ENCODE peak calls at places on chromosomes 11 and 22, in six cellular contexts. P is K562, R is H1, F is GM12891, N is HepG2, W is GM12878. V is an unnamed sample.

GRCh38 chr22:44357296-44357961 is 44.7 kb upstream of the SHISAL1 start:
- DNase-seq in P (no peak), W (no peak), N (no peak), F (no peak), R (no peak), V (no peak)

GRCh38 chr11:6926208-6927029 is at the start of gene ZNF215:
- DNase-seq in F (peak; percentile 39), N (no peak), P (peak; percentile 92), R (peak; percentile 71), W (no peak), V (peak; percentile 34)

GRCh38 chr22:38026130-38027111 is 30.8 kb upstream of the PICK1 start:
- DNase-seq in R (no peak), P (no peak), N (no peak), F (no peak), W (no peak), V (no peak)

GRCh38 chr11:93279911-93280347 is 50.6 kb upstream of the DEUP1 start:
- DNase-seq in P (no peak), F (no peak), R (no peak), W (peak; percentile 31), N (no peak), V (no peak)

GRCh38 chr22:39290724-39291161 is 28.7 kb downstream of the RPL3 start:
- DNase-seq in W (no peak), F (no peak), R (no peak), N (peak; percentile 56), P (no peak), V (no peak)

GRCh38 chr11:8031248-8032115 is 44.3 kb downstream of the EIF3F start:
- DNase-seq in R (no peak), W (no peak), P (no peak), F (no peak), N (no peak), V (no peak)

GRCh38 chr11:36311926-36312592 is 16.0 kb downstream of the PRR5L start:
- DNase-seq in W (no peak), P (no peak), F (no peak), N (no peak), R (no peak), V (no peak)

GRCh38 chr11:35304393-35304790 is 115.0 kb downstream of the SLC1A2 start:
- DNase-seq in W (no peak), R (no peak), P (no peak), N (peak; percentile 25), F (no peak), V (no peak)

GRCh38 chr11:1260620-1261019 is 37.8 kb downstream of the MUC5B start:
- DNase-seq in W (no peak), F (no peak), N (no peak), P (no peak), R (no peak), V (no peak)

GRCh38 chr22:23183107-23183698 is 2.9 kb downstream of the BCR start:
- DNase-seq in W (no peak), F (no peak), R (peak; percentile 39), N (peak; percentile 47), P (peak; percentile 92), V (no peak)

GRCh38 chr11:113462830-113463229 is 12.4 kb downstream of the DRD2 start:
- DNase-seq in R (no peak), N (no peak), W (no peak), P (no peak), F (no peak), V (no peak)

GRCh38 chr11:118841469-118842222 is 42.0 kb upstream of the CXCR5 start:
- DNase-seq in P (no peak), F (no peak), R (no peak), N (peak; percentile 49), W (peak; percentile 64), V (no peak)

GRCh38 chr11:45798793-45799441 is 6.0 kb upstream of the SLC35C1 start:
- DNase-seq in N (peak; percentile 59), P (no peak), R (no peak), F (no peak), W (no peak), V (no peak)

GRCh38 chr11:130413383-130414106 is 14.9 kb downstream of the ADAMTS8 start:
- DNase-seq in R (no peak), W (no peak), P (no peak), F (no peak), N (no peak), V (no peak)

GRCh38 chr22:37843746-37844089 is 416 bp downstream of the ANKRD54 start:
- DNase-seq in N (no peak), P (peak; percentile 65), F (peak; percentile 51), R (no peak), W (no peak), V (peak; percentile 55)

GRCh38 chr22:49905465-49905864 is 12.8 kb downstream of the ALG12 start:
- DNase-seq in N (no peak), R (no peak), F (no peak), P (no peak), W (no peak), V (no peak)

GRCh38 chr11:74721479-74721835 is 9.8 kb downstream of the CHRDL2 start:
- DNase-seq in W (no peak), N (no peak), R (no peak), P (no peak), F (no peak), V (no peak)

GRCh38 chr11:61695917-61696316 is 15.7 kb downstream of the DAGLA start:
- DNase-seq in P (peak; percentile 58), R (no peak), F (peak; percentile 72), N (no peak), W (peak; percentile 27), V (peak; percentile 49)

GRCh38 chr11:101516546-101516945 is 67.3 kb downstream of the TRPC6 start:
- DNase-seq in P (no peak), R (peak; percentile 34), N (no peak), W (no peak), F (no peak), V (no peak)

GRCh38 chr11:56783448-56784041 is 35.0 kb upstream of the OR9G4 start:
- DNase-seq in R (no peak), N (peak; percentile 49), P (peak; percentile 17), W (no peak), F (no peak), V (no peak)

GRCh38 chr11:68550485-68550817 is 89.9 kb downstream of the PPP6R3 start:
- DNase-seq in R (no peak), F (no peak), P (no peak), W (no peak), N (no peak), V (no peak)

GRCh38 chr11:86926975-86927374 is 28.2 kb downstream of the FZD4 start:
- DNase-seq in N (no peak), F (no peak), W (no peak), P (no peak), R (no peak), V (no peak)

GRCh38 chr11:103326070-103326794 is 217.0 kb downstream of the DYNC2H1 start:
- DNase-seq in F (peak; percentile 16), N (peak; percentile 51), W (peak; percentile 17), P (peak; percentile 10), R (peak; percentile 41), V (peak; percentile 11)
- TF ChIP-seq TAF1 in F (no peak), N (no peak), W (no peak), P (no peak), R (no peak), V (no peak)

DNA sequence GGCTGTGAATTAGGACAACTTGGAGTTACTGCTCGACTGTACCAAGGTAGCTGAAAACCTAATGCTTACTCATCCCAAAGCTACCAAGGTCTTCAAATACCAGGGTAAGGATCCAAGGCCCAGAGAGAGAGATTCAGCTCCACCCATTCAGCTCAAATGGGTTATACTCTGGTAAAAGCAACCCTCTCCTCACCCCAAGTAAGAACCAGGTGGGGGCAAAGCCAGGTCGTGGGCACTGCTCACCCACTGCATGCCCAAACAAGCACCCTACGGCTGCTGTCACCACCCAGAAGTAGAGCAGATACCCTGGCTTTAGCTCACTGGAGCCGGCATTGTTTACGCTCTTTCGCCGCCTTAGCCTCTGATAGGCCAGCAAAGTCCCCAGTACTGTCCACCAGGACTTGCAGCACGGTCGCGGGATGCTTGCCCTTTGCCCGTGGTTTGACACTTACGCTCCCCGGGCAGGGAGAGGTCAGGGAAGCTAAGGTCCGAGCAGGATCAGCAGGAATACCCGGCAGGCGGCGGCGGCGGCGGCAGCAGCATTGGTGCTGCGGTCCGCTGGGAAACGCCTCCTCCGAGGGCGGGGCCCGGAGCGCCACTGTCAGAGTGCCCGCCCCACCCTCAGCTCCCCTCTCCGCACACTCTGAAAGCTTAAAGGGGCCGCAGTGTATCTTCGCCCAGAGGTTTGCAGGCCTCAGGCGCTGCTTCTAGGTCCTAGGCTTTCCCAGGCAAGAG is 19.6 kb downstream of the CKAP5 start:
- DNase-seq in P (peak; percentile 75), W (no peak), N (peak; percentile 90), R (no peak), F (peak; percentile 58), V (peak; percentile 37)
- TF ChIP-seq POLR2AphosphoS5 in P (no peak), W (no peak), N (no peak), R (no peak), F (no peak), V (no peak)

GRCh38 chr11:60498399-60498798 is 5.8 kb downstream of the MS4A12 start:
- DNase-seq in R (no peak), P (no peak), W (no peak), F (no peak), N (no peak), V (no peak)

GRCh38 chr11:60500276-60500935 is 7.8 kb downstream of the MS4A12 start:
- DNase-seq in F (no peak), W (no peak), N (no peak), R (peak; percentile 27), P (no peak), V (no peak)

GRCh38 chr11:60498853-60499252 is 6.3 kb downstream of the MS4A12 start:
- DNase-seq in F (no peak), P (no peak), N (no peak), R (no peak), W (peak; percentile 69), V (no peak)

GRCh38 chr11:60504219-60504618 is 11.0 kb upstream of the MS4A13 start:
- DNase-seq in P (no peak), F (no peak), R (no peak), N (no peak), W (peak; percentile 32), V (no peak)

DNA sequence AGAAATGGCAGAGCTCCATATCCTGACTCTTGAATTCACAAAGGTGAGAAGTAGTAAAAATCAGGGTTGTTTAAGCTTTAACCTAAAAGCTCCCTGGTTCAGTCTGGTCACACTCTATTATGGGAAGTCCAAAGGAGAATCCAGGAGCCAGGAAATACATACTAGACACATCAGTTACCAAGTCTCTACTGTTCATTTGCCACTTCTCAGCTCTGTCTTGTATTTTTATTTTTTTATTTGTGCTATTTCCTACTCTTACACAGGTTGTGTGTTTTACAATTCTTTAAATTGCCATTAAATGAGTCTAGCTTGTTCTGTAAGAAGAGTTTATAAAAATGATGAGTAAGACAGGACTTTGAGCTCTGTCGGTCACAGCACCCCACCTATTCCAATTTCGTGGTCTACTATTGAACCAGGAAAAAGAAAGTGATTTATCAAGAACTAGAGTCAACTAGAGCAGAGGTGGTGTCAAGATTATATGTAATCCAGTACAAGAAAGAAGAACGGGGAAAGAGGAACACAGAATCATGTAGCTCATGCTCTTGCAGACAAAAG is 9.7 kb downstream of the MS4A12 start:
- DNase-seq in R (no peak), W (no peak), P (no peak), F (no peak), N (no peak), V (no peak)
- TF ChIP-seq POLR2A in R (no peak), W (no peak), P (no peak), F (no peak), N (no peak), V (no peak)

DNA sequence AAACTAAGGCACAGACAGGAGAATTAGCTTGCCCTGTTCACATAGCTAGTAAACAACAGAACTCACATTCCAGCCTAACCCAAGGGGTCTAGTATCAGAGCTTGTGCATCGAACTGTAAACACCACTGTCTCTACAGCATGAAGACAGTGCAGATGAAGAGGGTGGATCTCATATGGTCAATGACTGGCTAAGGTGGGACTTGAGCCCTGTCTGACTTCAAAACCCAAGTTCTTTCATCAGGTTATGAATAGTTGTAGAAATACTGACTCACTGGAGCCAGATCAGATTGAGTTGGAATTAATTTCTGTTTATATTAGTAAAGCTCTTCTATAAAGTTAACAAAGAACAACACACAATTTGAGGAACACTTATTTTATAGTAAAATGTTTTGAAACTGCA is 161.7 kb upstream of the ARHGAP20 start:
- DNase-seq in F (no peak), N (no peak), W (no peak), R (no peak), P (no peak), V (no peak)
- TF ChIP-seq TAF1 in F (no peak), N (no peak), W (no peak), R (no peak), P (no peak), V (no peak)

V was measured in GM12892.